ENCODE peak calls at places on chromosomes 3 and 15, in seven cellular contexts. F is T-helper 22 cell, O is left ventricle myocardium inferior, E is hepatic stellate cell, R is NCI-H1105, A is GM20000, M is EL. J is an unnamed sample.

GRCh38 chr3:3160826-3161225 is 18.7 kb downstream of the CRBN start:
- DNase-seq in F (no peak), O (no peak), E (no peak), R (no peak), A (no peak), M (no peak), J (no peak)

GRCh38 chr3:12308517-12308916 is 19.6 kb downstream of the PPARG start:
- DNase-seq in F (no peak), O (no peak), E (peak), R (no peak), A (no peak), M (peak), J (no peak)

GRCh38 chr15:33059184-33059583 is 135.3 kb downstream of the FMN1 start:
- DNase-seq in F (no peak), O (no peak), E (no peak), R (no peak), A (no peak), M (no peak), J (no peak)

GRCh38 chr3:166900866-166901577 is 479.1 kb downstream of the ZBBX start:
- DNase-seq in F (no peak), O (no peak), E (no peak), R (peak), A (no peak), M (no peak), J (no peak)

GRCh38 chr3:126304704-126305103 is 52.5 kb downstream of the KLF15 start:
- DNase-seq in F (no peak), O (no peak), E (no peak), R (no peak), A (no peak), M (peak), J (no peak)

GRCh38 chr3:129449279-129450115 is 9.5 kb downstream of the IFT122 start:
- DNase-seq in F (no peak), O (no peak), E (no peak), R (no peak), A (no peak), M (no peak), J (no peak)

GRCh38 chr15:69804786-69805185 is 292.9 kb downstream of the TLE3 start:
- DNase-seq in F (no peak), O (no peak), E (no peak), R (no peak), A (no peak), M (no peak), J (no peak)

GRCh38 chr15:89114974-89115373 is 26.7 kb downstream of the ABHD2 start:
- DNase-seq in F (no peak), O (no peak), E (no peak), R (peak), A (no peak), M (no peak), J (no peak)

GRCh38 chr15:68405426-68406250 is 26.3 kb downstream of the ITGA11 start:
- DNase-seq in F (no peak), O (no peak), E (no peak), R (no peak), A (no peak), M (no peak), J (no peak)

GRCh38 chr15:33894193-33894592 is 74.1 kb upstream of the CHRM5 start:
- DNase-seq in F (no peak), O (no peak), E (no peak), R (no peak), A (peak), M (no peak), J (no peak)

GRCh38 chr3:122458992-122459391 is 43.1 kb upstream of the WDR5B start:
- DNase-seq in F (no peak), O (no peak), E (peak), R (no peak), A (no peak), M (peak), J (peak)

GRCh38 chr3:10468611-10469354 is 36.6 kb downstream of the ATP2B2 start:
- DNase-seq in F (no peak), O (no peak), E (no peak), R (no peak), A (no peak), M (no peak), J (no peak)

GRCh38 chr3:140251678-140252077 is 316.7 kb downstream of the CLSTN2 start:
- DNase-seq in F (no peak), O (no peak), E (no peak), R (no peak), A (no peak), M (no peak), J (no peak)

GRCh38 chr3:39990532-39990931 is 181.1 kb downstream of the MYRIP start:
- DNase-seq in F (no peak), O (no peak), E (peak), R (no peak), A (peak), M (peak), J (peak)

GRCh38 chr3:179224584-179224983 is 26.3 kb downstream of the KCNMB3 start:
- DNase-seq in F (no peak), O (no peak), E (no peak), R (no peak), A (no peak), M (no peak), J (no peak)

GRCh38 chr3:99579246-99579645 is 59.1 kb upstream of the COL8A1 start:
- DNase-seq in F (no peak), O (no peak), E (peak), R (no peak), A (no peak), M (peak), J (no peak)

GRCh38 chr3:28267984-28268849 is 26.8 kb downstream of the CMC1 start:
- DNase-seq in F (no peak), O (no peak), E (no peak), R (no peak), A (no peak), M (no peak), J (peak)

GRCh38 chr3:53318522-53318921 is 28.8 kb downstream of the DCP1A start:
- DNase-seq in F (no peak), O (no peak), E (peak), R (no peak), A (no peak), M (peak), J (no peak)

GRCh38 chr3:194058189-194058571 is 77.8 kb upstream of the HES1 start:
- DNase-seq in F (no peak), O (peak), E (no peak), R (peak), A (peak), M (peak), J (peak)

GRCh38 chr3:172859035-172859434 is 108.5 kb downstream of the ECT2 start:
- DNase-seq in F (no peak), O (no peak), E (peak), R (no peak), A (no peak), M (peak), J (no peak)

GRCh38 chr15:41544650-41545015 is 576 bp upstream of the RPAP1 start:
- DNase-seq in F (no peak), O (peak), E (no peak), R (no peak), A (no peak), M (peak), J (no peak)

GRCh38 chr3:112011376-112011940 is 12.7 kb downstream of the TAGLN3 start:
- DNase-seq in F (no peak), O (no peak), E (no peak), R (no peak), A (no peak), M (no peak), J (no peak)

GRCh38 chr3:138974467-138974866 is 27.4 kb downstream of the FOXL2NB start:
- DNase-seq in F (no peak), O (no peak), E (no peak), R (no peak), A (no peak), M (peak), J (no peak)

GRCh38 chr3:141306276-141306675 is 62.0 kb upstream of the ZBTB38 start:
- DNase-seq in F (no peak), O (no peak), E (no peak), R (no peak), A (no peak), M (no peak), J (no peak)

GRCh38 chr3:9930804-9931418 is 2.7 kb upstream of the CRELD1 start:
- DNase-seq in F (no peak), O (no peak), E (no peak), R (no peak), A (peak), M (no peak), J (no peak)

GRCh38 chr3:37291275-37291700 is 116.9 kb upstream of the LRRFIP2 start:
- DNase-seq in F (no peak), O (no peak), E (peak), R (no peak), A (no peak), M (peak), J (no peak)

GRCh38 chr3:45207471-45207870 is 18.6 kb downstream of the TMEM158 start:
- DNase-seq in F (no peak), O (no peak), E (no peak), R (no peak), A (no peak), M (no peak), J (no peak)

GRCh38 chr15:71302861-71303410 is 187.7 kb downstream of the THSD4 start:
- DNase-seq in F (no peak), O (no peak), E (no peak), R (no peak), A (no peak), M (no peak), J (no peak)

GRCh38 chr3:126212629-126213375 is 32.4 kb upstream of the ALDH1L1 start:
- DNase-seq in F (no peak), O (peak), E (peak), R (peak), A (no peak), M (peak), J (peak)

GRCh38 chr15:70762469-70763119 is 764 bp downstream of the UACA start:
- DNase-seq in F (no peak), O (peak), E (no peak), R (peak), A (no peak), M (peak), J (peak)

GRCh38 chr3:156233875-156234274 is 113.5 kb downstream of the KCNAB1 start:
- DNase-seq in F (no peak), O (no peak), E (peak), R (no peak), A (no peak), M (peak), J (no peak)